ENCODE peak calls at places on chromosomes 3 and 15, in nine cellular contexts. B is LoVo, M is bronchial epithelial cell, H is mucosa of descending colon, W is stromal cell of bone marrow, G is AG04450, E is iPS-NIHi11, I is substantia nigra, X is NCI-H69. F is an unnamed sample.

GRCh38 chr3:138971766-138972320 is 24.8 kb downstream of the FOXL2NB start:
- DNase-seq in G (no peak), M (no peak), B (no peak), X (no peak), I (no peak), E (no peak), H (no peak), W (no peak), F (no peak)

GRCh38 chr3:129507181-129507831 is 21.1 kb upstream of the RHO start:
- DNase-seq in I (peak; percentile 22), W (no peak), X (no peak), B (no peak), G (no peak), M (no peak), E (no peak), H (no peak), F (no peak)

GRCh38 chr3:98978068-98978811 is 76.7 kb upstream of the DCBLD2 start:
- DNase-seq in I (no peak), E (no peak), B (no peak), H (no peak), W (no peak), G (no peak), X (no peak), M (no peak), F (peak; percentile 9)

GRCh38 chr3:187327827-187328226 is 36.3 kb upstream of the MASP1 start:
- DNase-seq in I (no peak), B (no peak), G (no peak), W (no peak), E (no peak), M (no peak), H (no peak), X (no peak), F (no peak)

GRCh38 chr3:34386309-34386708 is 587.9 kb downstream of the PDCD6IP start:
- DNase-seq in M (no peak), W (no peak), I (no peak), E (no peak), H (no peak), X (no peak), B (no peak), G (no peak), F (no peak)

GRCh38 chr3:20173844-20174410 is 12.1 kb downstream of the SGO1 start:
- DNase-seq in G (no peak), E (no peak), H (no peak), B (no peak), M (no peak), W (no peak), X (peak; percentile 88), I (no peak), F (no peak)

GRCh38 chr15:58213587-58214360 is 75.6 kb downstream of the AQP9 start:
- DNase-seq in E (no peak), B (no peak), I (no peak), G (no peak), M (peak; percentile 43), W (peak; percentile 93), H (no peak), X (no peak), F (peak; percentile 31)

GRCh38 chr3:112327371-112327951 is 5.5 kb upstream of the CD200 start:
- DNase-seq in W (peak; percentile 33), G (peak; percentile 21), M (peak; percentile 65), X (peak; percentile 51), E (peak; percentile 31), H (no peak), B (peak; percentile 77), I (peak; percentile 44), F (peak; percentile 47)

GRCh38 chr3:168996622-168997021 is 666.9 kb downstream of the MECOM start:
- DNase-seq in W (no peak), I (no peak), G (no peak), E (no peak), M (no peak), H (no peak), B (no peak), X (no peak), F (no peak)

GRCh38 chr15:83200162-83200561 is 7.5 kb downstream of the HDGFL3 start:
- DNase-seq in E (no peak), H (no peak), M (no peak), G (no peak), W (no peak), X (no peak), I (no peak), B (no peak), F (peak; percentile 53)

GRCh38 chr3:196431193-196432136 is 762 bp downstream of the UBXN7 start:
- DNase-seq in X (peak; percentile 65), G (no peak), H (peak; percentile 60), W (peak; percentile 57), M (peak; percentile 58), B (peak; percentile 29), E (peak; percentile 63), I (no peak), F (peak; percentile 86)

GRCh38 chr3:143830063-143830462 is 18.2 kb downstream of the SLC9A9 start:
- DNase-seq in E (no peak), B (no peak), W (no peak), X (no peak), G (no peak), I (no peak), M (peak; percentile 65), H (no peak), F (no peak)

GRCh38 chr15:101679861-101680260 is 27.7 kb upstream of the TM2D3 start:
- DNase-seq in W (no peak), H (no peak), M (no peak), X (no peak), G (no peak), I (no peak), B (no peak), E (no peak), F (no peak)

GRCh38 chr3:45953536-45953935 is 10.3 kb downstream of the CXCR6 start:
- DNase-seq in I (no peak), E (no peak), H (no peak), G (no peak), M (no peak), B (no peak), X (no peak), W (no peak), F (no peak)

GRCh38 chr3:185729335-185729715 is 95.5 kb downstream of the IGF2BP2 start:
- DNase-seq in G (no peak), H (no peak), E (no peak), I (no peak), W (peak; percentile 88), X (no peak), M (peak; percentile 97), B (no peak), F (peak; percentile 84)

GRCh38 chr3:132787616-132788015 is 65.4 kb upstream of the NPHP3 start:
- DNase-seq in B (no peak), W (peak; percentile 32), I (no peak), E (no peak), H (no peak), X (no peak), G (no peak), M (no peak), F (no peak)

GRCh38 chr15:94467034-94467433 is 235.7 kb downstream of the MCTP2 start:
- DNase-seq in X (no peak), I (no peak), M (no peak), G (no peak), H (no peak), E (no peak), W (no peak), B (peak; percentile 2), F (no peak)

GRCh38 chr3:49675912-49676311 is 1.8 kb downstream of the APEH start:
- DNase-seq in B (no peak), I (no peak), G (no peak), H (no peak), M (no peak), X (no peak), E (no peak), W (no peak), F (no peak)

GRCh38 chr3:15535757-15536156 is 14.3 kb upstream of the COLQ start:
- DNase-seq in H (no peak), M (peak; percentile 54), W (no peak), X (no peak), E (no peak), I (no peak), G (no peak), B (no peak), F (no peak)

GRCh38 chr3:52121459-52121795 is 32.8 kb downstream of the POC1A start:
- DNase-seq in H (no peak), M (no peak), E (no peak), B (no peak), G (no peak), X (no peak), I (no peak), W (no peak), F (no peak)

GRCh38 chr3:16504242-16504641 is 9.3 kb downstream of the RFTN1 start:
- DNase-seq in H (no peak), E (no peak), X (no peak), M (no peak), B (no peak), I (no peak), G (no peak), W (no peak), F (no peak)

GRCh38 chr3:171101982-171102610 is 75.6 kb upstream of the SLC2A2 start:
- DNase-seq in E (no peak), X (no peak), W (peak; percentile 70), I (no peak), B (no peak), H (no peak), M (peak; percentile 73), G (no peak), F (no peak)

GRCh38 chr3:88180398-88180999 is 30.7 kb downstream of the C3orf38 start:
- DNase-seq in W (peak; percentile 42), X (peak; percentile 13), G (peak; percentile 30), I (no peak), H (no peak), E (peak; percentile 4), M (peak; percentile 30), B (no peak), F (peak; percentile 32)

GRCh38 chr3:26293351-26293750 is 329.2 kb upstream of the LRRC3B start:
- DNase-seq in E (no peak), H (no peak), X (no peak), G (no peak), I (no peak), W (no peak), M (no peak), B (no peak), F (no peak)

GRCh38 chr3:55826731-55827496 is 339.8 kb upstream of the WNT5A start:
- DNase-seq in I (no peak), M (peak; percentile 27), E (no peak), W (no peak), H (no peak), X (no peak), G (no peak), B (no peak), F (no peak)

GRCh38 chr3:142211034-142211433 is 14.4 kb downstream of the GK5 start:
- DNase-seq in M (no peak), I (no peak), W (no peak), B (no peak), E (peak; percentile 23), X (peak; percentile 16), H (no peak), G (no peak), F (no peak)

GRCh38 chr3:61765109-61765876 is 203.9 kb downstream of the PTPRG start:
- DNase-seq in E (no peak), I (no peak), H (no peak), G (no peak), M (no peak), X (no peak), B (no peak), W (no peak), F (no peak)

GRCh38 chr15:51181905-51182304 is 87.2 kb upstream of the TNFAIP8L3 start:
- DNase-seq in E (no peak), G (no peak), H (no peak), M (no peak), X (no peak), W (no peak), B (no peak), I (no peak), F (no peak)

GRCh38 chr3:12707425-12707824 is 43.5 kb upstream of the RAF1 start:
- DNase-seq in E (no peak), X (peak; percentile 29), G (no peak), M (peak; percentile 68), I (no peak), W (no peak), B (no peak), H (no peak), F (no peak)

GRCh38 chr15:67940324-67940719 is 100.5 kb upstream of the RNU6-1 start:
- DNase-seq in M (no peak), E (no peak), H (no peak), B (no peak), I (no peak), W (no peak), G (no peak), X (no peak), F (no peak)

GRCh38 chr15:43420435-43420834 is 49.5 kb downstream of the TUBGCP4 start:
- DNase-seq in E (no peak), H (no peak), M (no peak), B (no peak), G (no peak), I (no peak), W (no peak), X (no peak), F (no peak)

F was measured in osteoblast.